ENCODE peak calls at places on chromosomes 4 and X, in four cellular contexts. D is A549, I is K562, G is GM12878. O is an unnamed sample.

GRCh38 chr4:103011378-103012025 is 8.0 kb downstream of the SLC9B1 start:
- DNase-seq in D (no peak), I (peak; percentile 52), G (no peak), O (no peak)

GRCh38 chr4:88054909-88055308 is 47.5 kb downstream of the PKD2 start:
- DNase-seq in D (peak; percentile 17), I (peak; percentile 34), G (no peak), O (peak; percentile 70)

GRCh38 chr4:52983563-52984303 is 121.6 kb downstream of the RASL11B start:
- DNase-seq in D (peak; percentile 10), I (peak; percentile 67), G (no peak), O (peak; percentile 67)

GRCh38 chr4:135185256-135185655 is 983.7 kb upstream of the PABPC4L start:
- DNase-seq in D (no peak), I (no peak), G (no peak), O (no peak)

GRCh38 chr4:7805533-7806079 is 134.1 kb downstream of the AFAP1 start:
- DNase-seq in D (peak; percentile 54), I (no peak), G (no peak), O (peak; percentile 96)

GRCh38 chrX:136065044-136065671 is 79.9 kb downstream of the SLC9A6 start:
- DNase-seq in D (no peak), I (no peak), G (no peak), O (peak; percentile 42)

GRCh38 chrX:95629737-95630136 is 1054.9 kb upstream of the DIAPH2 start:
- DNase-seq in D (no peak), I (no peak), G (no peak), O (no peak)

GRCh38 chrX:118588715-118589114 is 93.1 kb downstream of the DOCK11 start:
- DNase-seq in D (no peak), I (no peak), G (no peak), O (no peak)

GRCh38 chrX:54695816-54696487 is 102.1 kb downstream of the ITIH6 start:
- DNase-seq in D (no peak), I (no peak), G (peak; percentile 27), O (no peak)

GRCh38 chrX:51461053-51462050 is 35.0 kb downstream of the NUDT11 start:
- DNase-seq in D (peak; percentile 12), I (peak; percentile 41), G (no peak), O (peak; percentile 6)

GRCh38 chrX:129771266-129771995 is 8.3 kb upstream of the SASH3 start:
- DNase-seq in D (no peak), I (no peak), G (no peak), O (no peak)

GRCh38 chr4:118772149-118773081 is 63.5 kb downstream of the SEC24D start:
- DNase-seq in D (peak; percentile 15), I (peak; percentile 44), G (no peak), O (peak; percentile 18)

GRCh38 chr4:150647008-150647407 is 65.1 kb downstream of the MAB21L2 start:
- DNase-seq in D (no peak), I (no peak), G (no peak), O (no peak)

GRCh38 chrX:37905436-37906147 is 58.2 kb upstream of the DYNLT3 start:
- DNase-seq in D (peak; percentile 10), I (peak; percentile 1), G (no peak), O (no peak)

GRCh38 chr4:142826503-142827241 is 19.4 kb downstream of the INPP4B start:
- DNase-seq in D (no peak), I (no peak), G (no peak), O (no peak)

GRCh38 chr4:142823796-142824195 is 22.3 kb downstream of the INPP4B start:
- DNase-seq in D (no peak), I (no peak), G (no peak), O (no peak)

GRCh38 chr4:142818476-142818875 is 27.6 kb downstream of the INPP4B start:
- DNase-seq in D (no peak), I (no peak), G (no peak), O (no peak)

GRCh38 chr4:142824368-142824767 is 21.7 kb downstream of the INPP4B start:
- DNase-seq in D (no peak), I (no peak), G (no peak), O (no peak)
- TF ChIP-seq MYC in D (no peak), I (no peak), G (no peak), O (no peak)

DNA sequence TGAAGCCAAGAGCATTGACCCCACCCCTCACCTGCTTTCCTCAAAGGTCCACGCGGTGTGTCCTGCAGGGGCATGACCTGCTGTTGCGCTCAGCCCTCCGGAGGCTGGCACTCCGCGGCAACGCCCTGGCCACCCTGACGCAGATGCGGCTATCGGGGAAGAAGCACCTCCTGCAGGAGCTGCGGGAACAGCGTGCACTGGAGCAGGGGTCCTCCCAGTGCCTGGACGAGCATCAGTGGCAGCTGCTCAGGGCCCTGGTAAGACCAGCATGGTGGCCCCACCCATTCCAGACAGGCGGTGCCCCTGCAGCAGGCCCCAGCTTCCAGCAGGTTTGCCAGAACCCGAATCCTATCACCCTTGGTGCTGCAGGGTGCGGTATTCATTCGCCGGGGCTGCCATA is 86.0 kb downstream of the EVC start:
- DNase-seq in D (no peak), I (no peak), G (no peak), O (no peak)
- TF ChIP-seq MYC in D (no peak), I (no peak), G (no peak), O (no peak)

GRCh38 chr4:15774020-15774420 is 4.1 kb upstream of the CD38 start:
- DNase-seq in D (peak; percentile 15), I (no peak), G (no peak), O (no peak)
- TF ChIP-seq MYC in D (no peak), I (no peak), G (no peak), O (no peak)

DNA sequence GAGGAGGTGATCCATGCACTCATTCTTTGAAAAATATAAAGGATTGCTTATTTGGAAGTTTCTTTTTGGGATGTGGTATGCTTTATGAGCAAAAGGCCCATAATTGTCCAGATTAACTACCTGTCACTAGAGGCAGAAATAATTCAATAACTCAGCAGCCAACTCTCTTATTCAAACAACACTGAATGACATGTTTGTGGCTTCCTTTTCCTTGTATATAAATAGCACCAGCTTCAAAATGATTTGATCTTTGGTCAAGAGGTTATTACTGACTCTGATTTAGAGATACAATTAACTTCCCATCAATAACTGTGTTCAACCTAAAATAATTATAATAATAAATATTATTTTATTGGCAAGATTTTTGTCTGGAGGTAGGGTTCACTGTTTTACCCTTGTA is 232.3 kb downstream of the AFF2 start:
- DNase-seq in D (no peak), I (no peak), G (no peak), O (no peak)
- TF ChIP-seq MYC in D (no peak), I (no peak), G (no peak), O (no peak)

GRCh38 chr4:77344784-77345183 is 187.8 kb downstream of the CCNG2 start:
- DNase-seq in D (no peak), I (no peak), G (peak; percentile 26), O (no peak)

GRCh38 chr4:77349361-77349760 is 192.4 kb downstream of the CCNG2 start:
- DNase-seq in D (no peak), I (no peak), G (no peak), O (no peak)

GRCh38 chr4:77349796-77350195 is 192.8 kb downstream of the CCNG2 start:
- DNase-seq in D (no peak), I (no peak), G (no peak), O (no peak)

GRCh38 chr4:77348815-77349214 is 191.8 kb downstream of the CCNG2 start:
- DNase-seq in D (no peak), I (no peak), G (no peak), O (no peak)

GRCh38 chr4:77347341-77347740 is 190.3 kb downstream of the CCNG2 start:
- DNase-seq in D (no peak), I (no peak), G (no peak), O (peak; percentile 56)
- TF ChIP-seq MYC in D (no peak), I (no peak), G (no peak), O (no peak)

GRCh38 chr4:73211968-73212367 is 46.6 kb downstream of the ANKRD17 start:
- DNase-seq in D (no peak), I (no peak), G (no peak), O (no peak)

GRCh38 chr4:73205482-73205881 is 53.1 kb downstream of the ANKRD17 start:
- DNase-seq in D (no peak), I (no peak), G (no peak), O (no peak)

GRCh38 chr4:73212982-73213730 is 45.4 kb downstream of the ANKRD17 start:
- DNase-seq in D (no peak), I (no peak), G (no peak), O (no peak)

GRCh38 chr4:73206236-73206635 is 52.4 kb downstream of the ANKRD17 start:
- DNase-seq in D (no peak), I (no peak), G (no peak), O (no peak)

GRCh38 chr4:73208376-73208775 is 50.2 kb downstream of the ANKRD17 start:
- DNase-seq in D (no peak), I (no peak), G (no peak), O (no peak)
- TF ChIP-seq MYC in D (no peak), I (no peak), G (no peak), O (no peak)

GRCh38 chrX:19121898-19122640 is at the start of gene ADGRG2:
- DNase-seq in D (peak; percentile 37), I (no peak), G (no peak), O (no peak)
- TF ChIP-seq MYC in D (no peak), I (no peak), G (no peak), O (no peak)

DNA sequence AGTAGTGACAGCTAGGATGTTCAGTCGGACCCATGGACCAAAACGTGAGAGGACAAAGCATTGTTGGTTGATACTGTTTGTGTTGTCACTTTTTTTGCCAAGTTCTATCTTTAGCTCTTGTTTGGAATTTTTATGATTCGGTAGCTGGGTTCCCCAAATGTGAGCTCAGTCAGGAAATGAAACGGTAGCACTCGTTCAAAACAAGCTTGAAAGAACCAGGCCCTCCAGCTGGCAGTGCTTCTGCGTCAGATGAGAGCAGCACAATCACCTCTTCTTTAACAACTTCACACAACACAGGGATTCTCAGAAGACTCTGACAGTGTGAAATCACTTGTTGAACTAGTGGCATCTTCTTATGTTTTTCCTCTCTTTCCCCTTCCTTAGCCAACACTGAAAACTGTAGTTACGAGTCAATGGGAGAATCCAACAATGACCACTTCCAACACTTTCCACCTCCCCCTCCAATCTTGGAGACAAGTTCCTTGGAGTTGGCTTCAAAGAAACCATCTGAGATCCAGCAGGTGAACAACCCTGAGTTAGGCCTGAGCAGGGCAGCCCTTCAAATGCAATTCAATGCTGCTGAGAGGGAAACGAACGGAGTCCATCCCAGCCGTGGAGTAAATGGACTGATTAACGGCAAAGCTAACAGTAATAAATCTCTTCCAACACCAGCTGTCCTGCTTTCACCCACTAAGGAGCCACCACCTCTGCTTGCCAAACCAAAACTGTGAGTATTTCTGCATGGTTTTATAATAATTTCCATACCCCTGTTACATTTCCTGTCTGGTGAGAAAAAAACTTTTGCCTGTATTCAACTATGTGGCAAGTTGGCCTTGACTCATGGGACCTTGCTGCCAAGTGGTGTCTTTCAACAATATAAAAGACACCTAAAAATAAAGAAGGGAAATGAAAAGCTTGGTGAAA is 214.6 kb downstream of the PALLD start:
- DNase-seq in D (no peak), I (no peak), G (no peak), O (no peak)
- TF ChIP-seq MYC in D (no peak), I (no peak), G (no peak), O (no peak)

O was measured in HepG2.